ENCODE peak calls at places on chromosome 9, in seven cellular contexts. E is non-pigmented ciliary epithelial cell; U is activated CD4-positive, alpha-beta memory T cell treated with anti-CD3 and anti-CD28 coated beads, Interleukin-2, amount 10 ng/mL, durations not matched to agents 7 days and 5 days; K is CD8-positive, alpha-beta memory T cell; F is MV-4-11; X is NCI-H524; R is LoVo. N is an unnamed sample.

GRCh38 chr9:121312169-121312568 is 44.2 kb downstream of the GSN start:
- DNase-seq in E (no peak), U (no peak), K (no peak), F (no peak), X (no peak), R (no peak), N (no peak)

GRCh38 chr9:90921104-90921503 is 119.5 kb downstream of the SYK start:
- DNase-seq in E (no peak), U (no peak), K (no peak), F (peak), X (peak), R (peak), N (peak)

GRCh38 chr9:94867842-94868312 is 141.4 kb downstream of the AOPEP start:
- DNase-seq in E (peak), U (no peak), K (no peak), F (no peak), X (no peak), R (peak), N (no peak)

GRCh38 chr9:129071526-129072131 is 9.3 kb upstream of the DOLPP1 start:
- DNase-seq in E (no peak), U (peak), K (no peak), F (no peak), X (no peak), R (no peak), N (no peak)

GRCh38 chr9:21031091-21031817 is at the start of gene HACD4:
- DNase-seq in E (no peak), U (peak), K (peak), F (peak), X (no peak), R (no peak), N (no peak)

GRCh38 chr9:101514056-101514455 is 19.6 kb upstream of the RNF20 start:
- DNase-seq in E (no peak), U (no peak), K (no peak), F (no peak), X (no peak), R (no peak), N (no peak)

GRCh38 chr9:121154782-121155181 is 46.9 kb downstream of the RAB14 start:
- DNase-seq in E (no peak), U (no peak), K (no peak), F (no peak), X (no peak), R (peak), N (no peak)

GRCh38 chr9:15915711-15916110 is 362.9 kb downstream of the CCDC171 start:
- DNase-seq in E (no peak), U (no peak), K (no peak), F (no peak), X (no peak), R (no peak), N (no peak)

GRCh38 chr9:127567898-127568617 is 44.0 kb upstream of the STXBP1 start:
- DNase-seq in E (no peak), U (peak), K (no peak), F (no peak), X (no peak), R (no peak), N (no peak)

GRCh38 chr9:88759374-88759773 is 224.4 kb downstream of the NXNL2 start:
- DNase-seq in E (no peak), U (no peak), K (no peak), F (no peak), X (peak), R (no peak), N (no peak)

GRCh38 chr9:9177081-9177480 is 1377.5 kb upstream of the DMAC1 start:
- DNase-seq in E (no peak), U (no peak), K (no peak), F (no peak), X (peak), R (no peak), N (no peak)

GRCh38 chr9:130414081-130414731 is 30.6 kb upstream of the ASS1 start:
- DNase-seq in E (no peak), U (no peak), K (no peak), F (no peak), X (no peak), R (no peak), N (no peak)

GRCh38 chr9:132806723-132807421 is 71.2 kb downstream of the AK8 start:
- DNase-seq in E (no peak), U (no peak), K (no peak), F (no peak), X (no peak), R (no peak), N (no peak)

GRCh38 chr9:89435315-89435823 is 62.5 kb downstream of the SEMA4D start:
- DNase-seq in E (no peak), U (peak), K (no peak), F (no peak), X (no peak), R (peak), N (no peak)

GRCh38 chr9:77588319-77588937 is 59.7 kb downstream of the GNA14 start:
- DNase-seq in E (peak), U (no peak), K (no peak), F (peak), X (no peak), R (peak), N (no peak)

GRCh38 chr9:104286187-104286586 is 192.1 kb downstream of the SMC2 start:
- DNase-seq in E (no peak), U (no peak), K (no peak), F (no peak), X (no peak), R (peak), N (no peak)

GRCh38 chr9:2872307-2872940 is 28.5 kb upstream of the PUM3 start:
- DNase-seq in E (no peak), U (no peak), K (no peak), F (no peak), X (no peak), R (peak), N (no peak)

GRCh38 chr9:126647585-126648110 is 33.9 kb downstream of the LMX1B start:
- DNase-seq in E (no peak), U (no peak), K (no peak), F (no peak), X (no peak), R (no peak), N (no peak)

GRCh38 chr9:14309403-14309802 is 4.5 kb downstream of the NFIB start:
- DNase-seq in E (peak), U (no peak), K (no peak), F (no peak), X (no peak), R (no peak), N (no peak)

GRCh38 chr9:107249131-107249533 is 33.9 kb upstream of the RAD23B start:
- DNase-seq in E (no peak), U (no peak), K (no peak), F (no peak), X (no peak), R (no peak), N (no peak)

GRCh38 chr9:73152953-73153352 is 1.3 kb downstream of the ANXA1 start:
- DNase-seq in E (no peak), U (peak), K (no peak), F (peak), X (no peak), R (no peak), N (no peak)

GRCh38 chr9:85027870-85028269 is 358.3 kb downstream of the NTRK2 start:
- DNase-seq in E (no peak), U (no peak), K (no peak), F (no peak), X (no peak), R (no peak), N (no peak)

GRCh38 chr9:127923771-127924170 is 6.8 kb downstream of the PIP5KL1 start:
- DNase-seq in E (peak), U (no peak), K (no peak), F (no peak), X (no peak), R (no peak), N (no peak)

GRCh38 chr9:3012245-3012644 is 168.3 kb upstream of the PUM3 start:
- DNase-seq in E (no peak), U (no peak), K (no peak), F (peak), X (no peak), R (no peak), N (no peak)

GRCh38 chr9:89058906-89059305 is 67.6 kb downstream of the S1PR3 start:
- DNase-seq in E (no peak), U (no peak), K (no peak), F (no peak), X (no peak), R (no peak), N (no peak)

GRCh38 chr9:4055055-4055454 is 244.8 kb downstream of the GLIS3 start:
- DNase-seq in E (no peak), U (no peak), K (no peak), F (no peak), X (no peak), R (no peak), N (no peak)

GRCh38 chr9:27033815-27034403 is 28.4 kb upstream of the LRRC19 start:
- DNase-seq in E (peak), U (peak), K (peak), F (peak), X (peak), R (peak), N (peak)

GRCh38 chr9:121292801-121293241 is 24.9 kb downstream of the GSN start:
- DNase-seq in E (no peak), U (no peak), K (no peak), F (no peak), X (no peak), R (no peak), N (no peak)

GRCh38 chr9:111952559-111952958 is 55.9 kb downstream of the UGCG start:
- DNase-seq in E (peak), U (no peak), K (no peak), F (no peak), X (no peak), R (no peak), N (no peak)

GRCh38 chr9:123353984-123354591 is 1.9 kb upstream of the CRB2 start:
- DNase-seq in E (no peak), U (peak), K (peak), F (no peak), X (peak), R (peak), N (peak)

GRCh38 chr9:111992523-111992922 is 95.9 kb downstream of the UGCG start:
- DNase-seq in E (peak), U (peak), K (no peak), F (no peak), X (no peak), R (no peak), N (no peak)

GRCh38 chr9:77291714-77292113 is 114.4 kb downstream of the VPS13A start:
- DNase-seq in E (peak), U (no peak), K (no peak), F (peak), X (no peak), R (no peak), N (no peak)

GRCh38 chr9:121073038-121073437 is 1.7 kb upstream of the CNTRL start:
- DNase-seq in E (no peak), U (no peak), K (no peak), F (peak), X (no peak), R (no peak), N (no peak)

GRCh38 chr9:133184971-133185370 is 21.3 kb upstream of the GBGT1 start:
- DNase-seq in E (peak), U (peak), K (no peak), F (peak), X (peak), R (peak), N (no peak)